ENCODE peak calls at places on chromosomes 1 and 21, in eight cellular contexts. B, N, W, P, Y, R, X and D are unnamed samples.

GRCh38 chr1:31860576-31860975 is 44.8 kb upstream of the SPOCD1 start:
- DNase-seq in R (no peak), N (no peak), X (no peak), Y (no peak), B (no peak), P (no peak), W (no peak), D (no peak)

GRCh38 chr1:102970496-102971078 is 137.7 kb downstream of the COL11A1 start:
- DNase-seq in X (peak), R (peak), B (peak), P (no peak), N (peak), Y (no peak), W (peak), D (peak)

GRCh38 chr1:221714227-221715116 is 27.4 kb downstream of the DUSP10 start:
- DNase-seq in W (no peak), P (no peak), X (no peak), Y (no peak), N (no peak), R (no peak), B (no peak), D (no peak)

GRCh38 chr1:18668051-18668450 is 37.4 kb downstream of the PAX7 start:
- DNase-seq in N (no peak), B (no peak), W (no peak), X (no peak), Y (no peak), P (no peak), R (no peak), D (no peak)

GRCh38 chr1:37868466-37868865 is 9.1 kb upstream of the MTF1 start:
- DNase-seq in B (no peak), N (peak), W (no peak), X (no peak), R (no peak), P (no peak), Y (no peak), D (no peak)

GRCh38 chr1:15337656-15338402 is 71.9 kb upstream of the EFHD2 start:
- DNase-seq in B (peak), X (peak), Y (no peak), P (no peak), N (peak), W (no peak), R (peak), D (peak)

GRCh38 chr1:40844079-40844478 is 18.1 kb downstream of the CITED4 start:
- DNase-seq in W (peak), X (no peak), R (no peak), N (no peak), B (no peak), Y (no peak), P (no peak), D (no peak)

GRCh38 chr1:46148318-46148717 is 15.9 kb upstream of the PIK3R3 start:
- DNase-seq in Y (no peak), N (no peak), X (no peak), B (no peak), W (no peak), P (no peak), R (no peak), D (no peak)

GRCh38 chr1:236345728-236346127 is 48.4 kb upstream of the EDARADD start:
- DNase-seq in X (no peak), B (peak), P (peak), W (no peak), N (no peak), R (no peak), Y (no peak), D (peak)

GRCh38 chr1:177927021-177927596 is 42.7 kb downstream of the SEC16B start:
- DNase-seq in Y (no peak), B (peak), W (no peak), X (peak), P (no peak), R (peak), N (peak), D (peak)

GRCh38 chr1:218339267-218339831 is 5.8 kb upstream of the TGFB2 start:
- DNase-seq in P (no peak), W (peak), Y (no peak), R (peak), X (peak), N (peak), B (peak), D (peak)

GRCh38 chr21:35077975-35078374 is 28.9 kb upstream of the RUNX1 start:
- DNase-seq in W (no peak), B (no peak), N (no peak), Y (no peak), P (no peak), R (no peak), X (no peak), D (no peak)

GRCh38 chr1:195141294-195141693 is 1466.9 kb downstream of the KCNT2 start:
- DNase-seq in R (no peak), N (no peak), X (no peak), P (no peak), B (no peak), Y (no peak), W (no peak), D (no peak)

GRCh38 chr1:118266436-118266835 is 81.4 kb upstream of the SPAG17 start:
- DNase-seq in B (no peak), X (no peak), W (no peak), P (no peak), N (peak), R (no peak), Y (no peak), D (no peak)

GRCh38 chr1:227947425-227947677 is 381 bp downstream of the WNT9A start:
- DNase-seq in W (no peak), P (no peak), B (no peak), R (peak), N (no peak), Y (peak), X (peak), D (no peak)

GRCh38 chr21:18411565-18411964 is 8.0 kb upstream of the TMPRSS15 start:
- DNase-seq in B (no peak), N (no peak), W (no peak), P (no peak), Y (no peak), X (no peak), R (no peak), D (no peak)

GRCh38 chr1:226738995-226739695 is at the start of gene ITPKB:
- DNase-seq in Y (peak), R (peak), N (peak), B (peak), X (peak), W (peak), P (peak), D (peak)

GRCh38 chr1:39065542-39065941 is 39.4 kb downstream of the NDUFS5 start:
- DNase-seq in N (no peak), W (no peak), P (no peak), Y (no peak), X (no peak), B (no peak), R (no peak), D (no peak)

GRCh38 chr1:32199717-32200072 is 700 bp upstream of the CCDC28B start:
- DNase-seq in N (no peak), P (no peak), R (peak), X (no peak), Y (no peak), W (no peak), B (no peak), D (no peak)

GRCh38 chr1:116433283-116434257 is 60.5 kb downstream of the ATP1A1 start:
- DNase-seq in W (no peak), Y (peak), B (peak), P (peak), X (peak), R (peak), N (peak), D (peak)

GRCh38 chr1:226424228-226425003 is 16.5 kb upstream of the PARP1 start:
- DNase-seq in X (peak), R (peak), N (peak), W (peak), B (peak), P (no peak), Y (no peak), D (peak)

GRCh38 chr1:14516974-14517812 is 81.3 kb upstream of the KAZN start:
- DNase-seq in N (peak), P (no peak), R (peak), W (no peak), B (peak), X (peak), Y (no peak), D (peak)

GRCh38 chr1:221509575-221510360 is 232.1 kb downstream of the DUSP10 start:
- DNase-seq in P (no peak), N (no peak), X (no peak), B (peak), W (no peak), R (peak), Y (no peak), D (peak)

GRCh38 chr1:167924553-167925223 is 10.8 kb upstream of the ADCY10 start:
- DNase-seq in R (no peak), X (no peak), W (no peak), B (no peak), N (no peak), P (no peak), Y (no peak), D (no peak)

GRCh38 chr1:167923324-167924039 is 9.5 kb upstream of the ADCY10 start:
- DNase-seq in P (no peak), B (no peak), W (no peak), Y (no peak), X (no peak), R (no peak), N (no peak), D (no peak)

GRCh38 chr1:167922611-167923074 is 8.7 kb upstream of the ADCY10 start:
- DNase-seq in B (no peak), N (no peak), P (no peak), R (no peak), X (no peak), W (no peak), Y (no peak), D (no peak)

GRCh38 chr1:167924102-167924501 is 10.2 kb upstream of the ADCY10 start:
- DNase-seq in Y (no peak), R (no peak), B (no peak), P (no peak), X (no peak), N (no peak), W (no peak), D (no peak)

DNA sequence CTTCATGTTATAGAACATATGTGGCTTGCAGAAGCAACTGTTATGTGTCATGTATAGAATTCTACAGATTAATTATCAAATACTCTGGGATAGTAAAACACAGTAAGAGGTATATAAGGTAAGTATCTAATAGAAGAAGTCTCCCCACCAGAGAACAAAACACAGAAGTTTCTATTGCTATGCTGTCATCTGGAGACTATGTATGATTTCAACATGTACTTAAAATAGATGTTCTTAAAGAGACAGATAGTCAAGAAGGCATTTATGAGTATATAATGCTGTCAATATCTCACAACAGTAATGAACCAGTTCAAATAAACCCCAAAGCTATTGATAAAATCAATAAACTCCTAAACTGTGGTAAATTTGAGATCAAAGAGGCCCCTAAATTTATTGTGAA is 8.1 kb upstream of the ADCY10 start:
- DNase-seq in N (peak), B (peak), W (peak), R (peak), Y (no peak), P (no peak), X (peak), D (peak)
- H3K4me3 ChIP-seq in N (no peak), B (no peak), W (no peak), R (no peak), Y (no peak), P (no peak), X (no peak), D (no peak)

GRCh38 chr1:90854559-90854958 is 137.5 kb upstream of the BARHL2 start:
- DNase-seq in P (no peak), B (no peak), X (no peak), Y (no peak), R (no peak), N (no peak), W (no peak), D (no peak)

GRCh38 chr1:90851711-90852050 is 134.6 kb upstream of the BARHL2 start:
- DNase-seq in N (no peak), B (no peak), R (no peak), Y (no peak), P (no peak), W (no peak), X (no peak), D (no peak)

GRCh38 chr1:90856608-90857007 is 139.5 kb upstream of the BARHL2 start:
- DNase-seq in W (no peak), Y (no peak), N (no peak), R (no peak), P (no peak), X (no peak), B (no peak), D (no peak)

GRCh38 chr1:90850181-90850924 is 133.3 kb upstream of the BARHL2 start:
- DNase-seq in P (no peak), X (peak), N (peak), W (no peak), B (peak), R (peak), Y (peak), D (peak)

GRCh38 chr1:90850925-90851710 is 134.0 kb upstream of the BARHL2 start:
- DNase-seq in X (peak), Y (peak), N (peak), B (peak), R (peak), W (peak), P (no peak), D (peak)
- TF ChIP-seq CTCF in X (no peak), Y (peak), N (peak), B (peak), R (peak), W (peak), P (peak), D (peak)

GRCh38 chr1:62285440-62285839 is 33.8 kb downstream of the KANK4 start:
- DNase-seq in Y (no peak), R (no peak), W (no peak), X (no peak), B (no peak), P (no peak), N (no peak), D (peak)
- H3K4me3 ChIP-seq in Y (no peak), R (no peak), W (no peak), X (no peak), B (no peak), P (no peak), N (no peak), D (no peak)

DNA sequence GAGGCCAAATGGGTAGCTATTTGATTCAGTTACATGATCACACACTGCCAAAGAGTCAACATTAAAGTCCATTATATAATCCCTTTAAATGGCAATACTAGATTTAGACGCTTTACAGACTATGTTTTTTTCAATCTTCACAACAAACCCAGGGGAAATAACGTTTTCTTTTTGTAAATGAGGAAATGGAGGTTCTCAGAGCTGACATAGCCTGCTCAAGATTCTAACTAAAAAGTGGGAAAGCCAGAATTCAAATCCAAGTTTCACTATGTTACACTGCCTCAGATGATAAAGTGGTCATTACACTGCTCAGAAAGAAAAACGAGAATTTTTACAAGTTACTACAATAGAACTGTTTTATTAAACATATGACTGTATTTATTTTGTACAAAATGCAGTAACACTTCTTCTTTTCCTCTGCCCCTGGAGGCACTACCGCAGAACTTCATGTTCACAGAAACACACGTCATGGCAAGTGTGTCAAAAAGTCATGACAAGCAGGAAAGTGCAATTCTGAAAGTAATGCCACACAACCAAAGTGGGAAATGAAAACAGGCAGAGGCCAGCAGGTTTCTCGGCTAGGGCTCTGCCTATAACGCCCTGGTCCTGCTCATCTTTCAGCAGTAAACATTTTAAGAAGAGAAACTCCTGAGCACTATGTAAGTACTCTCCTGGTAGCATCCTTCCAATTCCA is 19.0 kb downstream of the THEMIS2 start:
- DNase-seq in X (no peak), Y (no peak), W (peak), N (no peak), R (no peak), P (no peak), B (no peak), D (no peak)
- TF ChIP-seq CTCF in X (no peak), Y (no peak), W (peak), N (no peak), R (no peak), P (no peak), B (no peak), D (no peak)

DNA sequence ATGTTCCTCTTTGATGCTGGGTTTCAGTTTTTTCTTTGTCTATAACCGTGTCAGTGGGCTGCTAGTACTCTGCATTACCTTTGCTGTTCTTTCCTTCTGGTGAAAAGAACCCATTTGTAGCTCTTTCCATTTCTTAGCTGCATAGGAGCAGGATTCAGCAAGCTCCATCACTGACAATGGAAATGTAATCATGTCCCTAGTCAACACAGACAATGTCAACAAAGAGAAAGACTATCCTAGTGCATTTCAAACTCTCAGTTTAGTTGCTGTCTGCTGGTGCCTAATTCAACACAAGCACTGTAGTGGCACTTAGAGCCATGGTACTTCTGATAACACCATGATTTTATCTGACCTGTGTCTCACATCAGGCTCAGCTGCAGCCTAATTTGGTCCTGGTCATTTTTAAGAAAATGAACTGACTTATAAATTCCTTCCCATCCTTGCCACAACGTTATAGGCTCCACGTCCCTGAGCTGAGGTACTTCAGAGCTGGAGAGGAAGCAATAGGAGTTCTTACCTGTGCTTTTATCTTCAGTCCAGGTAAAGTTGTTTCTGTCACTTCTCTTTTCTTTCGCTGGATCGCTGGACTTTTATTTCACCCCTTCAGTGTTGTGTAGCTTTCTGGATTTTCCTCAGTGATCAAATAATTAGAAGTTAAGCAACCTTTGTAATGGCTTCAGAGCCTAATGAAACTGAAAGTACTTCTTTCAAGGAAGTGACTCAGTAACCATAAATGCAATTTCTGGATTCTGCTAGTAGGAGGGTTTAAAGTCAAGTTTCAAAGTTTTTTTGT is at the start of gene GBP3:
- DNase-seq in B (peak), N (peak), X (peak), P (no peak), R (peak), Y (no peak), W (peak), D (peak)
- H3K4me3 ChIP-seq in B (peak), N (peak), X (peak), P (peak), R (peak), Y (peak), W (peak), D (peak)

GRCh38 chr1:115252585-115252984 is 85.5 kb downstream of the NGF start:
- DNase-seq in W (no peak), P (no peak), N (no peak), R (no peak), B (no peak), X (no peak), Y (no peak), D (no peak)

GRCh38 chr1:115258302-115258866 is 79.7 kb downstream of the NGF start:
- DNase-seq in R (peak), B (peak), X (peak), Y (no peak), P (no peak), W (no peak), N (peak), D (peak)

GRCh38 chr1:115261511-115261910 is 76.5 kb downstream of the NGF start:
- DNase-seq in B (no peak), P (no peak), X (no peak), Y (no peak), W (no peak), R (no peak), N (peak), D (no peak)

GRCh38 chr1:115255154-115255553 is 82.9 kb downstream of the NGF start:
- DNase-seq in P (no peak), B (peak), Y (no peak), N (peak), R (no peak), X (peak), W (no peak), D (peak)

DNA sequence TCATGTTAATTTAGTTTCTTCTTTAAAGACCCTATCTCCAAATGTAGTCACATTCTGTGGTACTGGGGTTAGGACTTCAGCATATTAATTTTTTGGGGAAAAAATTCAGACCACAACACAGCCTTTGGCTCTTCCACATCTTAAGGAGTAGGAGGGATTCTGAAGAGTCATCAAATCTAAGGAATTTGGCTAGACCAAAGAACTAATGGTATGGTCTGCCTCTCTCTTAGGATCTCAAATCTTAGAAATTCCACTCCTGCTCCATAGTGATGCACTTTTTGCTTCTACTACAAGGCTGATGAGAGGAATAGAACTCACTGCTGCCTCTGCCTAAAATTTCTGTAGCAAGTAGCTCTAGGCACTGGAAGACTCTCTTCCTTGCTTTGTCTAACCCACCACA is 80.5 kb downstream of the NGF start:
- DNase-seq in R (no peak), X (no peak), N (no peak), B (no peak), Y (no peak), W (no peak), P (no peak), D (no peak)
- TF ChIP-seq CTCF in R (no peak), X (no peak), N (no peak), B (no peak), Y (no peak), W (no peak), P (no peak), D (no peak)

DNA sequence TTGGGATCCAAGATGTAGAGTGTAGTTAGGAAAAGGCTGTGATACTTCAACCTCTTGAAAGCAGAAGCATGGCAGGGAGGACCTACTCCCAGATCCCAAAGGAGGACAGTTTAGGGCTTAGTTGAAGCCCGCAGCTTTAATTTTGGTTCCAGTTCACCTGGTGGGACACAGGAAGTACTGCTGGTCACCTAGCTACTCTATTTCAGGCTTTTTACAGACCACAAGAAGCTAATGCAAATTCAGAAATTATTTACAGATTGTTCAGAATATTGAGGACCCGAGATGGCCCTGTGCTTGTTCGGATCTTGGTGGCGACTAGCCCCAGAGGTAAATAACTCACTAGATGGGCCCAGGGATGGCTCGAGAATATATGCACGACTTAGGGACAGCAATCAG is 6.4 kb upstream of the SMCP start:
- DNase-seq in B (no peak), W (peak), X (no peak), P (no peak), R (no peak), Y (no peak), N (no peak), D (no peak)
- H3K4me3 ChIP-seq in B (no peak), W (peak), X (no peak), P (no peak), R (no peak), Y (no peak), N (no peak), D (no peak)